ENCODE peak calls at places on chromosome 17, in eight cellular contexts. T is ovary; Q is neuronal stem cell; X is psoas muscle; H is A673; A is right atrium auricular region; G is neural progenitor cell; M is CD8-positive, alpha-beta memory T cell. N is an unnamed sample. For H3K4me1 and H3K9me3, the result is how much of the 10 kb centered on the place peaks cover.

GRCh38 chr17:57672205-57672632 is 72.9 kb downstream of the CCDC182 start:
- DNase-seq in A (peak), H (no peak), T (no peak), Q (no peak), X (no peak), M (peak), G (no peak), N (no peak)

GRCh38 chr17:41500131-41500911 is 5.1 kb downstream of the KRT13 start:
- DNase-seq in G (no peak), X (no peak), T (no peak), H (no peak), Q (no peak), A (no peak), M (no peak), N (no peak)

GRCh38 chr17:8692916-8693315 is 51.7 kb downstream of the CCDC42 start:
- DNase-seq in Q (no peak), G (no peak), A (no peak), T (no peak), H (no peak), X (no peak), M (no peak), N (no peak)

GRCh38 chr17:72136692-72137550 is 16.1 kb downstream of the SOX9 start:
- DNase-seq in Q (no peak), M (no peak), A (no peak), T (no peak), X (no peak), H (no peak), G (no peak), N (no peak)

GRCh38 chr17:36085710-36086268 is 4.2 kb downstream of the CCL3 start:
- DNase-seq in Q (no peak), T (no peak), M (no peak), G (no peak), H (no peak), A (no peak), X (no peak), N (no peak)

GRCh38 chr17:55348749-55349354 is 72.8 kb downstream of the MMD start:
- DNase-seq in G (peak), Q (peak), H (peak), T (peak), M (peak), A (peak), X (peak), N (peak)

GRCh38 chr17:41959336-41960095 is 7.1 kb upstream of the CNP start:
- DNase-seq in G (peak), X (no peak), H (peak), T (no peak), M (no peak), A (no peak), Q (peak), N (no peak)

GRCh38 chr17:80034977-80035686 is 540 bp downstream of the TBC1D16 start:
- DNase-seq in H (peak), T (no peak), G (peak), X (peak), M (peak), Q (peak), A (no peak), N (no peak)

GRCh38 chr17:30565073-30565935 is 88.1 kb downstream of the GOSR1 start:
- DNase-seq in X (no peak), Q (no peak), M (no peak), H (peak), T (no peak), G (peak), A (peak), N (no peak)

GRCh38 chr17:43627657-43628650 is 33.8 kb downstream of the MEOX1 start:
- DNase-seq in Q (no peak), A (no peak), M (no peak), X (no peak), H (no peak), G (peak), T (no peak), N (no peak)

GRCh38 chr17:40062347-40063033 is at the start of gene THRA:
- DNase-seq in M (peak), A (no peak), X (peak), T (peak), H (peak), G (peak), Q (no peak), N (peak)

GRCh38 chr17:32483451-32484019 is 3.3 kb upstream of the CDK5R1 start:
- DNase-seq in A (peak), H (peak), G (peak), Q (peak), M (no peak), X (peak), T (peak), N (peak)

GRCh38 chr17:48614904-48615211 is 234 bp downstream of the HOXB8 start:
- DNase-seq in G (no peak), H (peak), M (no peak), X (no peak), A (no peak), T (no peak), Q (no peak), N (no peak)

GRCh38 chr17:7846765-7847661 is 7.9 kb upstream of the TMEM88 start:
- DNase-seq in T (peak), G (no peak), A (no peak), Q (no peak), X (no peak), H (no peak), M (no peak), N (no peak)

GRCh38 chr17:43669971-43670644 is 8.4 kb upstream of the MEOX1 start:
- DNase-seq in T (no peak), Q (no peak), M (no peak), G (no peak), X (no peak), A (no peak), H (no peak), N (no peak)

GRCh38 chr17:47742319-47743181 is 9.5 kb downstream of the TBX21 start:
- DNase-seq in A (peak), H (no peak), Q (peak), T (peak), G (peak), M (peak), X (no peak), N (no peak)

GRCh38 chr17:61073799-61074513 is 325.7 kb upstream of the TBX2 start:
- DNase-seq in T (no peak), A (no peak), M (no peak), G (no peak), Q (no peak), H (no peak), X (no peak), N (no peak)

GRCh38 chr17:73304971-73305786 is 6.6 kb downstream of the CDC42EP4 start:
- DNase-seq in T (peak), X (peak), A (peak), Q (no peak), G (peak), M (no peak), H (peak), N (peak)

GRCh38 chr17:29160253-29160652 is 19.9 kb downstream of the MYO18A start:
- DNase-seq in Q (no peak), G (no peak), M (no peak), T (no peak), H (no peak), X (no peak), A (no peak), N (no peak)

GRCh38 chr17:5942687-5943086 is 127.5 kb upstream of the WSCD1 start:
- DNase-seq in G (no peak), Q (no peak), A (no peak), H (no peak), M (no peak), T (no peak), X (no peak), N (no peak)

GRCh38 chr17:83202002-83203000 is 122.9 kb downstream of the METRNL start:
- DNase-seq in Q (no peak), X (no peak), A (no peak), H (no peak), G (no peak), T (peak), M (no peak), N (peak)

GRCh38 chr17:66466933-66467367 is 164.5 kb downstream of the PRKCA start:
- DNase-seq in G (no peak), T (no peak), X (peak), H (peak), Q (no peak), A (peak), M (no peak), N (no peak)

GRCh38 chr17:28363186-28363585 is 1.8 kb downstream of the SEBOX start:
- DNase-seq in M (no peak), T (no peak), Q (no peak), H (no peak), X (no peak), A (no peak), G (no peak), N (no peak)

GRCh38 chr17:8466466-8466865 is 30.8 kb downstream of the NDEL1 start:
- DNase-seq in G (no peak), M (no peak), Q (no peak), T (no peak), H (no peak), X (no peak), A (no peak), N (no peak)

GRCh38 chr17:38748329-38749221 is at the start of gene PCGF2:
- DNase-seq in Q (peak), G (peak), T (peak), M (no peak), H (peak), X (peak), A (peak), N (peak)

GRCh38 chr17:34633351-34633750 is 54.0 kb downstream of the TMEM132E start:
- DNase-seq in A (no peak), Q (no peak), G (peak), X (no peak), M (no peak), T (no peak), H (no peak), N (no peak)

GRCh38 chr17:17783825-17784598 is 52.8 kb downstream of the SREBF1 start:
- DNase-seq in G (peak), A (no peak), X (peak), M (no peak), H (peak), Q (peak), T (peak), N (no peak)

GRCh38 chr17:32298298-32298697 is 32.7 kb downstream of the RHBDL3 start:
- DNase-seq in Q (no peak), T (no peak), G (no peak), A (no peak), H (no peak), X (no peak), M (no peak), N (no peak)

GRCh38 chr17:42135664-42136653 is 13.4 kb downstream of the HSPB9 start:
- DNase-seq in M (no peak), A (peak), G (no peak), Q (no peak), X (no peak), T (peak), H (peak), N (peak)

GRCh38 chr17:67671492-67671891 is 46.2 kb upstream of the NOL11 start:
- DNase-seq in G (no peak), Q (no peak), M (no peak), X (no peak), H (no peak), T (no peak), A (no peak), N (no peak)

GRCh38 chr17:72735602-72736001 is 356.9 kb downstream of the SLC39A11 start:
- DNase-seq in Q (no peak), H (no peak), X (no peak), G (no peak), M (no peak), T (no peak), A (no peak), N (no peak)

GRCh38 chr17:2396568-2397246 is 4.2 kb downstream of the MNT start:
- DNase-seq in A (peak), G (peak), H (peak), Q (peak), X (peak), T (peak), M (peak), N (peak)

DNA sequence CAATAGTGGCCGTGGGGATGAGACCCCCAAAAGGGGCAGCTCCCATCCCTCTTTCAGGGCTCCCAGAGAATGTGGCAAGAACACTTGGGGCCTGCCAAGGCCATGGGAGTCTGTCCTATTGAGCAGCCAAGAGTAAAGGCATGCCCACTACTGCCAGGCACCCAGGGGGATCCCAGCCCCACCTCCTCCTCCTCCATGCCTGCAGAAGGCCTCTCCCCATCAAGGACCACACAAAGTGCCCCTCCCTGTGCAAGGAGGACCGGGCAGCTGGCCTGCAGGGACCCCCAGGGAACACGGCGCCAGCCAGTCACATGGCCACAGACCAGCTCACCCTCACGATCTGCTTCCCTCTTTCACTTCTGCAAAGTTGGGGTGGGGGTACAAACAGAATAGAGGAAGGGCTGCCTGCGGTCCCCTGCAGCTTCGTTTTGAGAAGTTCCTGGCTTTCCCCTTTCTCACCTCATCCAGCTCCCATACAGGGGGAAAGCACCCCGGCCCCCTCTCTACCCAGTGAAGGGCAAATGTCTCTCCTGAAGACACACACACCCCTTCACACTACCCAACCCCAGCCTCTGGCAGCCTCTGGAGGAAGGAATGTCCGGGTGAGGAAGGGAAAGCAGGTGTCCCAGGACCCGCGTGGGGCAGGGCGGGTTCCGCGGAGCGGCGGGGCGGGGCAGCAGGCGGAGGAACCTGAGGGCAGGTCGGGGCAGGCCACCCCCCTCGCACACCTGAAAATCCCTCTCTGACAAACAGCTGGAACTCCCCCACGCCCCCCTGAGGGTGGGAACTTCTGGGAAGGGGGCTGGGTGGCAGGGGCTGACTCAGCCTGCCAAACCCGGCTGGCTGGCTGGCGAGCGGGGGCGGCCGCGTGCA is 2.0 kb downstream of the PPP1R9B start:
- DNase-seq in Q (no peak), A (no peak), T (peak), G (peak), M (peak), H (peak), X (peak), N (peak)
- H3K4me1 ChIP-seq in Q (under half), A (under half), T (under half), G (under half), M (half or more), H (under half), X (half or more), N (under half)

DNA sequence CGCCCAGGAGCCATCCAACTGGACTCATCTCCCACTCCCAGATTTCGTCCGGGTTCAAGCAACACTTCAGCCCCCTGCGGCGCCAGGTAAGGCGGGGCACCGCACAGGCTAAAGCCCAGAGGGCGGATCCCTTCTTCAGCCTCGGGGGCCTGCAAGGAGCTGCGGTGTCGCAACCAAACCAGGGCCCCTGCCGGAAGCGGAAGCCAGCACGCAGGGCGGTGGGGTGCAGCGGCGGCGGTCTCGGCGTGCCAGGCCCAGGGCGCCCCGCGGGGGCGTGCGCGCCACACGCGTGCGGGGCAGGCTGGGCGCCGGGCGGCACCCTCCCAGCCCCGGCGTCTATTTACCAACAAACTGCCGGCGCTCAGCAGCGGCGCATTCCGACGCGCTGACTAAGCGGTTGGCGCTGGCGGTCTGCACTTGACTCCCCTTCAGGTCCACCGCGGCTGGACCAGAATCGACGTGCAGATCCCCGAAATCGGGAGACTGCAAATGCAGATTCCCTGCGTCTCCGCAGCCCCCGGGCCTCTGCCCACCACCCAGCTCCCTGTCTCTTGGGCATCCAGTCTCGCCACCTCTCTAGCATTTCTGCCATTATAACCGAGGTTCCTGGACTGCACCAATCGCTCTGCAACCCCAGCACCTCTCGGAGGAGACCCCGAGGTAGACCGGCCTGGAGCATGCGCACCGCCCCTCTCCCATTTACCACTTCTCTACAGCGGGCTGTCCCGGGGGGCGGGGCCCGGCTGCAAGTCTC is 433 bp upstream of the DLX4 start:
- DNase-seq in G (peak), Q (no peak), A (peak), T (peak), H (peak), X (peak), M (peak), N (no peak)
- H3K4me3 ChIP-seq in G (peak), Q (peak), A (peak), T (peak), H (peak), X (peak), M (peak), N (peak)

DNA sequence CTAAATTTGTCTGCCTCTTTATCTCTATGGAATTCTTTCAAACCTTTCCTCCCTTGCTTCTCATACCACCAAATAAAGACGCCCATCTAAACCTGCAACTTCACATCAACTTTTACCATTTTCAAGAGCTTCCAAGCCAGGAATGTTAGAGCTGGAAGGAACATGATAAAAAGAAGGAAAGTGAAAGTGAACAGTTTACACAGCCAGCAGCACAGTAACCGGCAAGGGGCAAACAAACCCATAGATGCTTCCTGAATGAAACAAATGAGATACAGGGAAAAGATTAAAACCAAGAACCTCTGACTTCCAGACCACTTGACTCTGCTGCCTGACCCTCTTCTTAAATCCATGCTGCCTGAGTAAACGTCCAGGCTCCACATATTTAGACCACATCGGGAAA is 231.1 kb upstream of the CA10 start:
- DNase-seq in Q (no peak), X (no peak), H (no peak), A (no peak), M (no peak), T (no peak), G (no peak), N (no peak)
- H3K9me3 ChIP-seq in Q (under half), X (under half), H (under half), A (under half), M (under half), T (under half), G (under half), N (under half)

GRCh38 chr17:59669944-59670343 is 37.3 kb downstream of the PTRH2 start:
- DNase-seq in X (no peak), Q (no peak), G (no peak), H (no peak), A (no peak), M (no peak), T (no peak), N (no peak)
- H3K4me1 ChIP-seq in X (under half), Q (under half), G (under half), H (under half), A (under half), M (under half), T (under half), N (under half)

GRCh38 chr17:64653325-64653984 is 8.7 kb downstream of the SMURF2 start:
- DNase-seq in M (no peak), H (no peak), A (no peak), T (no peak), G (no peak), X (no peak), Q (no peak), N (no peak)
- H3K4me3 ChIP-seq in M (no peak), H (no peak), A (no peak), T (no peak), G (no peak), X (no peak), Q (no peak), N (no peak)

GRCh38 chr17:70108166-70108565 is 33.1 kb downstream of the KCNJ16 start:
- DNase-seq in G (no peak), M (no peak), A (no peak), Q (no peak), X (no peak), T (no peak), H (no peak), N (no peak)

GRCh38 chr17:70106551-70106950 is 31.5 kb downstream of the KCNJ16 start:
- DNase-seq in Q (no peak), A (no peak), H (no peak), M (no peak), X (no peak), T (no peak), G (no peak), N (no peak)

GRCh38 chr17:70109497-70109896 is 34.5 kb downstream of the KCNJ16 start:
- DNase-seq in A (no peak), H (no peak), T (no peak), G (no peak), Q (no peak), M (no peak), X (no peak), N (no peak)

GRCh38 chr17:70105641-70106040 is 30.6 kb downstream of the KCNJ16 start:
- DNase-seq in T (no peak), G (no peak), Q (no peak), X (no peak), M (no peak), H (no peak), A (no peak), N (no peak)

DNA sequence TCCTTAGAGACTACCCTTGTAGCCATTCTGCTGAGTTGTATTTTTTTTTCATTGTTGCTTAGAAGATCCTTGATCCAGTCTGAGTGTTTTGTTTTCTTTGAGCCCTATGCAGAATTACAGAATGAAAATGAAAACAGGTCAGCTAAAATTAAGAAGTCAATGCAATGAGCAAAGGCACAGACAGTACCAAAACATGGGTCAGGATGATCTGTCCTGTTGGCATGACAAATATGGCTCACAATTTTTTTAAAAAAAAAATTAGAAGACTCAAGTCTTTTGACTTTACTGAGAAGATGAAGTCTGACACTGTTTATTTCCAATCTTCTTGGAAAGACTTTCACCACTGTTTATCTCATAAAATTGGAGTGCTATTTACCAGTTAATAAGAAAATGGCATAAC is 32.4 kb downstream of the KCNJ16 start:
- DNase-seq in X (no peak), T (no peak), A (no peak), M (no peak), G (no peak), H (no peak), Q (no peak), N (no peak)
- H3K9me3 ChIP-seq in X (under half), T (under half), A (under half), M (under half), G (under half), H (under half), Q (under half), N (under half)